ENCODE peak calls at places on chromosome 6, in nine cellular contexts. T, Q, W, S, Y, J, E, F and L are unnamed samples.

GRCh38 chr6:16760536-16761468 is at the start of gene ATXN1:
- DNase-seq in J (peak), Y (peak), E (peak), S (peak), F (no peak), T (peak), W (peak), Q (peak), L (peak)

GRCh38 chr6:14240411-14241166 is 123.0 kb downstream of the CD83 start:
- DNase-seq in T (no peak), Y (no peak), S (no peak), W (no peak), F (no peak), E (no peak), J (no peak), Q (no peak), L (no peak)

GRCh38 chr6:72149715-72150114 is 263.4 kb downstream of the RIMS1 start:
- DNase-seq in Y (no peak), W (no peak), E (no peak), Q (no peak), S (no peak), F (peak), T (no peak), J (no peak), L (no peak)

GRCh38 chr6:169363590-169363989 is 109.9 kb upstream of the THBS2 start:
- DNase-seq in J (no peak), W (no peak), Y (no peak), Q (no peak), S (peak), F (no peak), T (no peak), E (no peak), L (no peak)

GRCh38 chr6:28505733-28506132 is 9.9 kb downstream of the GPX6 start:
- DNase-seq in F (no peak), W (no peak), Y (no peak), E (no peak), Q (no peak), S (no peak), J (no peak), T (no peak), L (no peak)

GRCh38 chr6:46113370-46113769 is 16.4 kb upstream of the ENPP4 start:
- DNase-seq in S (no peak), W (no peak), T (no peak), Y (no peak), J (no peak), Q (no peak), E (peak), F (no peak), L (peak)

GRCh38 chr6:52207066-52207465 is 20.9 kb downstream of the IL17A start:
- DNase-seq in S (no peak), E (no peak), W (no peak), F (no peak), Q (no peak), J (no peak), T (no peak), Y (no peak), L (no peak)

GRCh38 chr6:55469829-55470438 is 109.1 kb downstream of the HMGCLL1 start:
- DNase-seq in T (peak), Q (no peak), F (no peak), E (no peak), J (no peak), W (peak), S (no peak), Y (no peak), L (no peak)

GRCh38 chr6:15897063-15897934 is 231.6 kb upstream of the MYLIP start:
- DNase-seq in Y (no peak), E (no peak), S (peak), Q (no peak), J (no peak), W (peak), T (peak), F (no peak), L (no peak)

GRCh38 chr6:2900221-2900807 is 2.8 kb downstream of the SERPINB9 start:
- DNase-seq in Y (no peak), E (no peak), Q (no peak), T (no peak), W (no peak), S (peak), J (no peak), F (no peak), L (no peak)

GRCh38 chr6:157625111-157625510 is 197.9 kb upstream of the SNX9 start:
- DNase-seq in Q (no peak), W (no peak), T (no peak), F (no peak), E (no peak), S (no peak), J (no peak), Y (no peak), L (no peak)

GRCh38 chr6:56151825-56152224 is 95.6 kb downstream of the COL21A1 start:
- DNase-seq in T (peak), W (no peak), J (no peak), E (no peak), Y (no peak), Q (no peak), S (no peak), F (no peak), L (no peak)

GRCh38 chr6:46221221-46221793 is 50.5 kb upstream of the ENPP5 start:
- DNase-seq in Y (no peak), Q (peak), S (no peak), J (no peak), E (peak), F (peak), W (peak), T (no peak), L (peak)

GRCh38 chr6:125154184-125155135 is 887 bp downstream of the TPD52L1 start:
- DNase-seq in J (peak), T (peak), Q (peak), F (no peak), E (peak), S (peak), Y (peak), W (no peak), L (peak)
- TF ChIP-seq CTCF in J (peak), T (no peak), Q (peak), F (peak), E (peak), S (peak), Y (peak), W (peak), L (peak)

GRCh38 chr6:26122793-26123674 is 35.8 kb downstream of the HFE start:
- DNase-seq in J (peak), F (peak), Q (peak), T (peak), E (peak), S (peak), W (peak), Y (peak), L (peak)

GRCh38 chr6:26126394-26127221 is 39.4 kb downstream of the HFE start:
- DNase-seq in E (peak), Y (no peak), F (no peak), Q (no peak), S (no peak), J (no peak), W (no peak), T (no peak), L (no peak)

GRCh38 chr6:26125015-26125690 is 37.9 kb downstream of the HFE start:
- DNase-seq in E (no peak), F (no peak), W (peak), S (peak), Y (peak), Q (no peak), T (peak), J (no peak), L (no peak)

GRCh38 chr6:26123675-26124549 is 36.7 kb downstream of the HFE start:
- DNase-seq in T (peak), S (peak), F (peak), W (peak), E (peak), Y (peak), J (peak), Q (peak), L (peak)

GRCh38 chr6:26124550-26125014 is 37.4 kb downstream of the HFE start:
- DNase-seq in S (no peak), F (no peak), Q (no peak), E (no peak), J (no peak), Y (no peak), W (no peak), T (no peak), L (no peak)
- TF ChIP-seq CTCF in S (no peak), F (no peak), Q (no peak), E (no peak), J (no peak), Y (no peak), W (no peak), T (no peak), L (no peak)

DNA sequence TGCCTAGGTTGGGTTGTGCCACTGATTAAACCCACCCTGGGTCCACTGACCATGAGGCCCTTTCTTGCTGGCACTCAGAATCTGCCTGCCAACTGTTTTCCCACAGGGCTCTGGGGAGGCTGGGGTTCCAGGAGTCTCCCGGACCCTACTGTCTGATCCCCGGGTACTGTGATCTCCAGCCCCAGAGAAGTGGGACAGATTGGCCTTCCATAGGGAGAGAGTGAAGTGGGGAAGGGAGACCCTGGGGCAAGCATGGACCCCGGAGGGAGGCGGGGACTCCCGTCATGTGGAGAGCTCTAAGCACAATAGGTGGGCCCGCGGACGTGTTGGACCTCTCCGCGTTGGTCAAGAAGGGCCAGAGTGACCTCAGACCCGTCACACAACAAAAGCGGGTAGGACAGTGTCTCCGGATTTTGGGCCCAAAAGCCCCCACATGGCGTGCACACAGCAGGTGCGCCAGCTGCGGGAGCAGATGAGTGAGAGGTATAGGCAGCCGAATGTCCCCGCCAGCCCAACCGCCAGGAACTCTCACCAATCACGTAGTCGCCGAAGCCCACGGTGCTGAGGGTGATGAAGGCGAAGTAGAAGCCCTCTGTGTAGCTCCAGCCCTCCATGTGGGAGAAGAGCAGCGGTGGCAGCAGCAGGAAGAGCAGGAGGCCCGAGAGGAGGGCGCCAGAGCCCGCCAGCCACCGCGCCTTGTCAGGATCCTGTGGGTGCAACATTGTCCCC is 10.6 kb downstream of the KCNK17 start:
- DNase-seq in W (no peak), E (no peak), F (no peak), Y (no peak), S (no peak), Q (no peak), T (no peak), J (no peak), L (no peak)
- TF ChIP-seq CTCF in W (no peak), E (no peak), F (no peak), Y (no peak), S (no peak), Q (no peak), T (no peak), J (no peak), L (peak)

DNA sequence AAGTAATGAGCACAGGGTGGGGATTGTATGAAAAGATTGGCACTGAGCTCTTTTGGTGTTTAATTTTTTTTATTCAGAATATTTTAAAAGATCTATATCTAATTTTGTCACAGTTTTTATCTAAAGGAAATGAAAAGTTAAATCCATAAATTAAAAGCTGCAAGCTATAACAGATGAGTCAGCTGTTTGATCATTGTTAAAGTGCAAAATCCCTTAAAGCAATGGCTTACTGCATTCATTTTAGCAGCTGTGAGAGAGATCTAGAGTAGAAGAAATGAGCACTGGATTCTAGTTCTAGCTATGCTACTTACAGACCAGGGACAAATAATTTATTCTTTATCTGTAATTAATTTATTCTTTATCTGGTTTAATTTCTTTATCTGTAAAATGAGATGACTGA is 245.9 kb downstream of the CD109 start:
- DNase-seq in J (no peak), E (no peak), F (no peak), Q (no peak), S (no peak), T (no peak), Y (no peak), W (no peak), L (no peak)
- TF ChIP-seq CTCF in J (no peak), E (no peak), F (no peak), Q (no peak), S (no peak), T (no peak), Y (no peak), W (no peak), L (no peak)

DNA sequence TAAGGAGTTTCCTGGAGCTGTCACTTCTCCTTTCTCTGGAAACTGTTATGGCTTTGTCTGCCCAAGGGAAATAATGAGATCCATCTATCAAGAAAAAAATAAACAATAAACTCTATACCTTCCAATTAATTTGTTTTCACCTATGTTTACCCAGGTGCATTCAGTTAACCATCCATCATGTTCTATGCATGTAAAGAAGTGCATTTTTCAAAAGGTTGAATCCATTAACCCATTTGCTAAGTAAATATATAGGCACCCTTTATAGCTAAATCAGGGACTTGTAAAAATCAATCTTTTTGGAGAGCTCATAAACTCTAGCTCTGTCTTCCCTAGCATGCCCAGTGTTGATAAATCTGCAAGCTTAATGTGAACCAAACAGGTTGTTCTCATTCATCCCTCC is 253.2 kb downstream of the NKAIN2 start:
- DNase-seq in W (no peak), T (no peak), J (no peak), Y (no peak), S (no peak), E (no peak), Q (no peak), F (no peak), L (no peak)
- TF ChIP-seq CTCF in W (no peak), T (no peak), J (no peak), Y (no peak), S (no peak), E (no peak), Q (no peak), F (no peak), L (no peak)

GRCh38 chr6:143941852-143942627 is 66.0 kb downstream of the PLAGL1 start:
- DNase-seq in F (peak), T (no peak), Q (peak), Y (peak), W (peak), E (peak), J (peak), S (peak), L (peak)
- TF ChIP-seq CTCF in F (peak), T (peak), Q (peak), Y (peak), W (peak), E (peak), J (peak), S (peak), L (peak)

GRCh38 chr6:42979523-42980177 is 669 bp upstream of the PEX6 start:
- DNase-seq in E (no peak), F (no peak), Q (no peak), J (no peak), Y (no peak), S (no peak), W (no peak), T (no peak), L (peak)
- TF ChIP-seq CTCF in E (no peak), F (no peak), Q (no peak), J (no peak), Y (no peak), S (no peak), W (no peak), T (no peak), L (no peak)